ENCODE peak calls at places on chromosomes 13 and 19, in five cellular contexts. One of them, this sample, is unnamed.
A peak's percentile ranks its signal among the peaks of the same experiment; 100 is the strongest.

GRCh38 chr19:39996218-39996810 is 546 bp upstream of the ZNF546 start:
- DNase-seq in kidney: no peak
- DNase-seq in ascending aorta: peak; percentile 70
- DNase-seq in WTC11: no peak
- DNase-seq in thyroid gland: peak; percentile 24
- DNase-seq in this sample: no peak

GRCh38 chr13:21326155-21327030 is 132.7 kb downstream of the ZDHHC20 start:
- DNase-seq in kidney: no peak
- DNase-seq in ascending aorta: no peak
- DNase-seq in WTC11: peak; percentile 86
- DNase-seq in thyroid gland: peak; percentile 29
- DNase-seq in this sample: no peak

GRCh38 chr19:37007587-37008220 is 70.5 kb upstream of the ZNF420 start:
- DNase-seq in kidney: peak; percentile 92
- DNase-seq in ascending aorta: no peak
- DNase-seq in WTC11: no peak
- DNase-seq in thyroid gland: peak; percentile 85
- DNase-seq in this sample: no peak

GRCh38 chr13:107124129-107124718 is 556.3 kb upstream of the ARGLU1 start:
- DNase-seq in kidney: no peak
- DNase-seq in ascending aorta: no peak
- DNase-seq in WTC11: no peak
- DNase-seq in thyroid gland: no peak
- DNase-seq in this sample: no peak

GRCh38 chr13:41533676-41534075 is 76.3 kb downstream of the RGCC start:
- DNase-seq in kidney: no peak
- DNase-seq in ascending aorta: no peak
- DNase-seq in WTC11: no peak
- DNase-seq in thyroid gland: no peak
- DNase-seq in this sample: no peak

GRCh38 chr19:7512400-7512851 is 3.5 kb upstream of the ZNF358 start:
- DNase-seq in kidney: no peak
- DNase-seq in ascending aorta: no peak
- DNase-seq in WTC11: no peak
- DNase-seq in thyroid gland: no peak
- DNase-seq in this sample: no peak

GRCh38 chr19:19279062-19279612 is 6.0 kb upstream of the TM6SF2 start:
- DNase-seq in kidney: no peak
- DNase-seq in ascending aorta: no peak
- DNase-seq in WTC11: no peak
- DNase-seq in thyroid gland: no peak
- DNase-seq in this sample: no peak

GRCh38 chr19:11597202-11598102 is at the start of gene ZNF627:
- DNase-seq in kidney: peak; percentile 100
- DNase-seq in ascending aorta: peak; percentile 100
- DNase-seq in WTC11: peak; percentile 100
- DNase-seq in thyroid gland: peak; percentile 100
- DNase-seq in this sample: peak; percentile 99

GRCh38 chr19:48962029-48962848 is 2.9 kb upstream of the FTL start:
- DNase-seq in kidney: peak; percentile 92
- DNase-seq in ascending aorta: no peak
- DNase-seq in WTC11: no peak
- DNase-seq in thyroid gland: peak; percentile 78
- DNase-seq in this sample: no peak

GRCh38 chr19:46394398-46394797 is 19.0 kb downstream of the CCDC8 start:
- DNase-seq in kidney: no peak
- DNase-seq in ascending aorta: no peak
- DNase-seq in WTC11: no peak
- DNase-seq in thyroid gland: no peak
- DNase-seq in this sample: no peak

GRCh38 chr13:66835040-66835628 is 395.0 kb downstream of the PCDH9 start:
- DNase-seq in kidney: peak; percentile 91
- DNase-seq in ascending aorta: peak; percentile 61
- DNase-seq in WTC11: peak; percentile 11
- DNase-seq in thyroid gland: peak; percentile 80
- DNase-seq in this sample: peak; percentile 57

GRCh38 chr13:41456768-41457588 is at the start of gene RGCC:
- DNase-seq in kidney: peak; percentile 88
- DNase-seq in ascending aorta: peak; percentile 94
- DNase-seq in WTC11: peak; percentile 80
- DNase-seq in thyroid gland: peak; percentile 56
- DNase-seq in this sample: no peak

GRCh38 chr19:47663435-47663910 is 49.7 kb upstream of the EHD2 start:
- DNase-seq in kidney: no peak
- DNase-seq in ascending aorta: no peak
- DNase-seq in WTC11: no peak
- DNase-seq in thyroid gland: no peak
- DNase-seq in this sample: no peak

GRCh38 chr19:47495478-47496372 is 11.7 kb upstream of the KPTN start:
- DNase-seq in kidney: no peak
- DNase-seq in ascending aorta: no peak
- DNase-seq in WTC11: no peak
- DNase-seq in thyroid gland: no peak
- DNase-seq in this sample: no peak

GRCh38 chr19:30853036-30853435 is 480.9 kb downstream of the ZNF536 start:
- DNase-seq in kidney: no peak
- DNase-seq in ascending aorta: no peak
- DNase-seq in WTC11: no peak
- DNase-seq in thyroid gland: no peak
- DNase-seq in this sample: no peak

GRCh38 chr13:45433381-45433790 is 15.2 kb upstream of the SLC25A30 start:
- DNase-seq in kidney: no peak
- DNase-seq in ascending aorta: peak; percentile 5
- DNase-seq in WTC11: no peak
- DNase-seq in thyroid gland: no peak
- DNase-seq in this sample: no peak

GRCh38 chr19:30167206-30167903 is 204.8 kb upstream of the ZNF536 start:
- DNase-seq in kidney: no peak
- DNase-seq in ascending aorta: no peak
- DNase-seq in WTC11: no peak
- DNase-seq in thyroid gland: no peak
- DNase-seq in this sample: no peak

GRCh38 chr13:28849441-28849840 is 29.3 kb downstream of the MTUS2 start:
- DNase-seq in kidney: no peak
- DNase-seq in ascending aorta: no peak
- DNase-seq in WTC11: no peak
- DNase-seq in thyroid gland: no peak
- DNase-seq in this sample: no peak

GRCh38 chr19:2087621-2088100 is 8.5 kb downstream of the MOB3A start:
- DNase-seq in kidney: no peak
- DNase-seq in ascending aorta: no peak
- DNase-seq in WTC11: no peak
- DNase-seq in thyroid gland: no peak
- DNase-seq in this sample: no peak

GRCh38 chr13:76832258-76832988 is 53.8 kb downstream of the KCTD12 start:
- DNase-seq in kidney: no peak
- DNase-seq in ascending aorta: no peak
- DNase-seq in WTC11: no peak
- DNase-seq in thyroid gland: no peak
- DNase-seq in this sample: no peak

GRCh38 chr13:99892866-99893504 is 78.6 kb downstream of the ZIC5 start:
- DNase-seq in kidney: no peak
- DNase-seq in ascending aorta: no peak
- DNase-seq in WTC11: no peak
- DNase-seq in thyroid gland: no peak
- DNase-seq in this sample: no peak

GRCh38 chr19:16878181-16878965 is 10.4 kb upstream of the F2RL3 start:
- DNase-seq in kidney: no peak
- DNase-seq in ascending aorta: no peak
- DNase-seq in WTC11: no peak
- DNase-seq in thyroid gland: no peak
- DNase-seq in this sample: no peak

GRCh38 chr13:50085063-50085462 is 69.8 kb downstream of the KCNRG start:
- DNase-seq in kidney: no peak
- DNase-seq in ascending aorta: no peak
- DNase-seq in WTC11: no peak
- DNase-seq in thyroid gland: no peak
- DNase-seq in this sample: no peak

GRCh38 chr13:57631607-57632275 is at the start of gene PCDH17:
- DNase-seq in kidney: no peak
- DNase-seq in ascending aorta: peak; percentile 64
- DNase-seq in WTC11: peak; percentile 54
- DNase-seq in thyroid gland: peak; percentile 12
- DNase-seq in this sample: no peak

GRCh38 chr13:109243311-109243951 is 543.0 kb downstream of the IRS2 start:
- DNase-seq in kidney: no peak
- DNase-seq in ascending aorta: peak; percentile 79
- DNase-seq in WTC11: no peak
- DNase-seq in thyroid gland: no peak
- DNase-seq in this sample: no peak

GRCh38 chr19:57314146-57314545 is 6.1 kb upstream of the ZNF543 start:
- DNase-seq in kidney: no peak
- DNase-seq in ascending aorta: no peak
- DNase-seq in WTC11: no peak
- DNase-seq in thyroid gland: peak; percentile 50
- DNase-seq in this sample: no peak

GRCh38 chr13:20713751-20714150 is 10.3 kb downstream of the IL17D start:
- DNase-seq in kidney: no peak
- DNase-seq in ascending aorta: peak; percentile 81
- DNase-seq in WTC11: no peak
- DNase-seq in thyroid gland: no peak
- DNase-seq in this sample: no peak

GRCh38 chr19:33071887-33072286 is 7.2 kb upstream of the RHPN2 start:
- DNase-seq in kidney: no peak
- DNase-seq in ascending aorta: no peak
- DNase-seq in WTC11: no peak
- DNase-seq in thyroid gland: no peak
- DNase-seq in this sample: no peak

GRCh38 chr19:15779756-15780476 is 7.5 kb upstream of the OR10H5 start:
- DNase-seq in kidney: peak; percentile 88
- DNase-seq in ascending aorta: peak; percentile 91
- DNase-seq in WTC11: no peak
- DNase-seq in thyroid gland: peak; percentile 19
- DNase-seq in this sample: no peak

GRCh38 chr13:76455960-76456359 is 430.2 kb downstream of the KCTD12 start:
- DNase-seq in kidney: no peak
- DNase-seq in ascending aorta: no peak
- DNase-seq in WTC11: no peak
- DNase-seq in thyroid gland: no peak
- DNase-seq in this sample: no peak

GRCh38 chr13:106500450-106500849 is 35.0 kb downstream of the EFNB2 start:
- DNase-seq in kidney: no peak
- DNase-seq in ascending aorta: no peak
- DNase-seq in WTC11: no peak
- DNase-seq in thyroid gland: no peak
- DNase-seq in this sample: no peak

GRCh38 chr13:44106231-44107152 is 226.8 kb downstream of the LACC1 start:
- DNase-seq in kidney: no peak
- DNase-seq in ascending aorta: no peak
- DNase-seq in WTC11: no peak
- DNase-seq in thyroid gland: no peak
- DNase-seq in this sample: no peak
- TF ChIP-seq CTCF in kidney: no peak
- TF ChIP-seq CTCF in ascending aorta: no peak
- TF ChIP-seq CTCF in WTC11: no peak
- TF ChIP-seq CTCF in thyroid gland: no peak
- TF ChIP-seq CTCF in this sample: no peak

GRCh38 chr13:51221108-51221507 is 1.1 kb upstream of the FAM124A start:
- DNase-seq in kidney: no peak
- DNase-seq in ascending aorta: no peak
- DNase-seq in WTC11: no peak
- DNase-seq in thyroid gland: no peak
- DNase-seq in this sample: no peak

GRCh38 chr13:51220706-51221105 is 1.5 kb upstream of the FAM124A start:
- DNase-seq in kidney: no peak
- DNase-seq in ascending aorta: no peak
- DNase-seq in WTC11: no peak
- DNase-seq in thyroid gland: no peak
- DNase-seq in this sample: no peak

GRCh38 chr13:51223284-51224270 is 1.4 kb downstream of the FAM124A start:
- DNase-seq in kidney: no peak
- DNase-seq in ascending aorta: no peak
- DNase-seq in WTC11: no peak
- DNase-seq in thyroid gland: no peak
- DNase-seq in this sample: no peak

GRCh38 chr13:51222510-51223283 is 499 bp downstream of the FAM124A start:
- DNase-seq in kidney: no peak
- DNase-seq in ascending aorta: no peak
- DNase-seq in WTC11: peak; percentile 28
- DNase-seq in thyroid gland: no peak
- DNase-seq in this sample: no peak

GRCh38 chr13:51221674-51222509 is at the start of gene FAM124A:
- DNase-seq in kidney: peak; percentile 75
- DNase-seq in ascending aorta: peak; percentile 67
- DNase-seq in WTC11: peak; percentile 61
- DNase-seq in thyroid gland: peak; percentile 54
- DNase-seq in this sample: no peak
- TF ChIP-seq CTCF in kidney: no peak
- TF ChIP-seq CTCF in ascending aorta: peak; percentile 60
- TF ChIP-seq CTCF in WTC11: no peak
- TF ChIP-seq CTCF in thyroid gland: peak; percentile 64
- TF ChIP-seq CTCF in this sample: no peak

DNA sequence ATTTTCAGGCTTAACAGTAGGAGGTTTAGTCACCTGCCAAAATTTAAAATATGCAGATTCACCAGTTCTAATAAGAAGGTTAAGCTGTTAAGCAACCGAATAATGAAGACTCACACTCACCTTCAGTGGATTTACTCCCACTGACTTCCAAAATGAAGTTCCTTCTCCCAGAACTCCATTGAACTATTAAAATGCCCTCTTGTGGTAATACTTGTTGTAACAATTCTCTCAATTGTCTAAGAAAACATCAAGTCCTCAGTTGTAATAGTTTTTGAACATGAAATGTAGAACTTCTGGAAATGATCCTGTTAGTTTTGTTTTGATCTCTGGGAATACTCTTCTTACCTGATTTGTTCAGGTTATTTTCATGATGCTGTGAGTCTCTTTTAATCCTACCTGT is 522.0 kb upstream of the ATXN8OS start:
- DNase-seq in kidney: no peak
- DNase-seq in ascending aorta: no peak
- DNase-seq in WTC11: no peak
- DNase-seq in thyroid gland: no peak
- DNase-seq in this sample: no peak
- TF ChIP-seq CTCF in kidney: no peak
- TF ChIP-seq CTCF in ascending aorta: no peak
- TF ChIP-seq CTCF in WTC11: no peak
- TF ChIP-seq CTCF in thyroid gland: no peak
- TF ChIP-seq CTCF in this sample: no peak

DNA sequence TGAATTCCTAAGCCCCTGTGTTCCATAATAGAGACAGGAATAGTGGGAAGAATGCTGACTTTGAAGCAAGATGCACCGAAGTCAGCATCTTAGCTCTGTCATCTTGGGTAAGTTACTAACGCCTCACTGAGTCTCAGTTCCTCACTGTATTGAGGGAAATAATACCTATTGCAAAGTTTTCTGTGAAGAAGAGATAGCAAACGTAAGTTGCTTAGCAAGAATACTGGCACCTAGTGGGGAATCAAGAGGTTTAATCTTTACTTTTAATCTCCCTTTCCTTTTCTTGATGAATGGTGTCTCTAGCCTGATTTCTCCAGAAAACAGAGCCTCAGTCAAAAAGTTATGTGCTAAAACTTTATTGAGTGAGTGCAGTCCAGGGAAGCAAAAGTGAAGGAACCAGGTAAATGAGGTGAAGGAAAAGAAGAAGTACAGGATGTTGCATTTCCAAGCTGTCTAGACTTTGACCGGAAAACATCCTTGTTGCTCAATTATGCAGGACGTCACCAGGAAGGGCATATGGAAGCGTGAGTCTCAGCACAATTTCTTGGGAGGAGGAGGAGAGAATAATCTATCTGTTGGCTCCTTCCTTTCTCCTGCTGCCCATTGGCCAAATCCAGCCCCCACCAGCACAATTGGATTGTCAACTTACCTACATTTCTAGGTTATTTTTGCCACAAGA is 210.0 kb downstream of the B3GLCT start:
- DNase-seq in kidney: no peak
- DNase-seq in ascending aorta: no peak
- DNase-seq in WTC11: no peak
- DNase-seq in thyroid gland: no peak
- DNase-seq in this sample: no peak
- TF ChIP-seq CTCF in kidney: no peak
- TF ChIP-seq CTCF in ascending aorta: no peak
- TF ChIP-seq CTCF in WTC11: no peak
- TF ChIP-seq CTCF in thyroid gland: peak; percentile 26
- TF ChIP-seq CTCF in this sample: no peak